ENCODE peak calls at places on chromosomes 6 and 20, in four cellular contexts. R, C, N and V are unnamed samples. For H3K4me1, the result is how much of the 10 kb centered on the place peaks cover.

GRCh38 chr6:36136034-36136433 is 5.7 kb downstream of the MAPK13 start:
- DNase-seq in N (no peak), R (no peak), C (no peak), V (no peak)

GRCh38 chr6:149208071-149208670 is 109.3 kb upstream of the TAB2 start:
- DNase-seq in C (no peak), N (no peak), R (no peak), V (no peak)

GRCh38 chr6:19836799-19837510 is at the start of gene ID4:
- DNase-seq in C (peak), R (peak), N (peak), V (peak)

GRCh38 chr6:3517350-3517749 is 60.5 kb upstream of the SLC22A23 start:
- DNase-seq in C (no peak), R (no peak), N (no peak), V (no peak)

GRCh38 chr6:99467509-99468106 is 42.5 kb upstream of the PNISR start:
- DNase-seq in C (no peak), R (no peak), N (no peak), V (no peak)

GRCh38 chr20:36270744-36271638 is 34.7 kb downstream of the AAR2 start:
- DNase-seq in N (no peak), C (no peak), R (no peak), V (no peak)

GRCh38 chr6:45965787-45966186 is 49.9 kb downstream of the CLIC5 start:
- DNase-seq in C (no peak), N (no peak), R (no peak), V (no peak)

GRCh38 chr6:65566117-65566516 is 140.9 kb downstream of the EYS start:
- DNase-seq in C (no peak), N (no peak), R (no peak), V (no peak)

GRCh38 chr20:62770916-62771315 is 25.4 kb upstream of the MRGBP start:
- DNase-seq in N (no peak), C (peak), R (no peak), V (no peak)

GRCh38 chr6:145814035-145814500 is 527 bp downstream of the FBXO30 start:
- DNase-seq in R (peak), C (peak), N (no peak), V (no peak)

GRCh38 chr20:37407573-37408002 is 61.6 kb downstream of the SRC start:
- DNase-seq in N (no peak), C (peak), R (no peak), V (no peak)
- H3K4me1 ChIP-seq in N (under half), C (under half), R (under half), V (under half)

DNA sequence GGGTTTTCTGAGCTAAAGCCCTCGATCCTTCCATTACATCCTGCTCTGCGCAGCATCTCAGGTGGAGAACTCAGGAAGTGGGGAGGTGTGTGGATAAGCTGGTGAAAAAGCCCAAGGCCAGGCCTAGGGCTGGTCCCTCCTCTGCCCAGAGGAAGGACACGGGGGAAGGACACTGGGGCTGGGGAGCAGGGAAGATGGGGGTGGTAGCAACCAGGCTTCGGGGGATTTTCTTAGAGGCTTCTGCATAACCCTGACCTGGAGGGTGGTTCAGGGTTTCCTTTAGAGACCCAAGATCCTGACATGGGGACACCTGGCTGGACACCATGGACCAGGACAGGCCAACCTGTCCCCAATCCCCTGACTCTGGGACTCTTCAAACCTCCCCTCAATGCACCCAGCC is 37.9 kb downstream of the SUN5 start:
- DNase-seq in N (no peak), C (no peak), R (peak), V (no peak)
- H3K4me1 ChIP-seq in N (under half), C (under half), R (under half), V (under half)

GRCh38 chr6:7910298-7910653 is 312 bp downstream of the TXNDC5 start:
- DNase-seq in N (no peak), R (no peak), C (no peak), V (no peak)

GRCh38 chr6:7909323-7910276 is 988 bp downstream of the TXNDC5 start:
- DNase-seq in R (peak), C (peak), N (no peak), V (peak)

GRCh38 chr6:7912024-7912423 is 1.4 kb upstream of the TXNDC5 start:
- DNase-seq in N (no peak), C (no peak), R (no peak), V (no peak)

GRCh38 chr6:7911345-7911725 is 747 bp upstream of the TXNDC5 start:
- DNase-seq in N (no peak), C (no peak), R (peak), V (no peak)

DNA sequence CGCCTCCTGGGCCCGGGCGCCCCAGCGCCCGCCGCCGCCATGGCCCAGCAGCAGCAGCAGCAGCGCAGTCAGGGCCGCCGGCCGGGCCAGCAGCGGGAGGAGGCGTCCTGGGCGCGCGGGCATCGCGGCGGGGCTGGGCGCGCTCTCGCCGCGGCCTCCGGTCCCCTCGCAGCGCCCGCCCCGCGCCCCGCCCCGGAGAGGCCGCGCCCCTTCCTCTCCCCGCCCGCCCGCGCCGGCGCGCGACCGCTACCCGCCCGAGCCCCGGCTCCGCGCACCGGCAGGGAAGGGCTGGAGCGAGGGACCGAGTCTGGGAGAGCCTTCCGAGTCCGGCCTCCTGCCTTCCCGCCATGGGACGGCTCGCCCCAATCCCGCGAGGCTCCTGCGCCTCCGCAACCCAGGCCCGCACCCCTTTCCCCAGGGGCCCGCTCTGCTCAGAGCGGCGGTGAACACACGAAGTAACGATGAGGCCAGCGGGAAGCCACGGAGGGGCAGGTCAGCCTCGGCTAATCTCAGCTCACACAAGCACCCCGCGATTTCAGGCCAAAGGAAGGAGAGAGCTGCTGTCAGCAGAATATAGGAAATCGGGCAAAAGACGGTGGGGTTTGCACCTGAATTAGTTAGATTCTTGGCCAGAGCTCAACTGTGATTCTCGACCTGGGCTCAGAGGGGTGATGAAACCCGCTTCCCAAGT is at the start of gene TXNDC5:
- DNase-seq in C (peak), R (peak), N (peak), V (peak)
- H3K4me1 ChIP-seq in C (under half), R (under half), N (under half), V (under half)

GRCh38 chr20:32477594-32478512 is 107.3 kb downstream of the NOL4L start:
- DNase-seq in R (peak), C (peak), N (no peak), V (no peak)
- H3K4me1 ChIP-seq in R (half or more), C (under half), N (half or more), V (under half)

GRCh38 chr6:79066330-79066729 is 11.7 kb downstream of the PHIP start:
- DNase-seq in C (no peak), N (no peak), R (no peak), V (no peak)
- H3K4me1 ChIP-seq in C (under half), N (under half), R (under half), V (under half)

DNA sequence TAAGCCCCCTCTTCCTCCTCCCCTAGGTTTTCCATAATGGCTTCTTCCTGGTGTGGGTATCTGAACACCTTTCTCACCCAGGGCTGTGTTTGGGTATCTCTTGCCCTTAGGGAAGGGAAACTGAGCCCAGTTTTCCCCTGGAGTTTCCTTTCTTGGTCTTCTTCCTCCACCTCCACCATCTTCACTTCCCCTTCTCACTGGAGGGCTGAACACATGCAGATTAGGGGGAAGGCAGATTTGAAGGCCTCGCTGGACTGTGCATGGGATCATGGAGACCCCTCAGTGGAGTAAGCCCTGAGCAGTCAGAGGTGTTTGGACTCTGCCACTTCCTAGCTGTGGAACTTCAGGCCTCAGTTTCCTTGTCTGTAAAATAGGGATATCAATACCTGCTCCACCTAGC is 27.8 kb downstream of the FOXP4 start:
- DNase-seq in N (no peak), C (no peak), R (no peak), V (no peak)
- H3K4me1 ChIP-seq in N (under half), C (under half), R (under half), V (under half)

GRCh38 chr6:15421945-15422733 is 176.3 kb downstream of the JARID2 start:
- DNase-seq in N (no peak), R (no peak), C (no peak), V (no peak)

GRCh38 chr6:15417811-15418210 is 171.9 kb downstream of the JARID2 start:
- DNase-seq in R (no peak), C (no peak), N (no peak), V (no peak)

GRCh38 chr6:15416932-15417509 is 171.2 kb downstream of the JARID2 start:
- DNase-seq in R (no peak), N (no peak), C (no peak), V (no peak)

GRCh38 chr6:15420959-15421438 is 175.1 kb downstream of the JARID2 start:
- DNase-seq in R (no peak), N (no peak), C (peak), V (no peak)

DNA sequence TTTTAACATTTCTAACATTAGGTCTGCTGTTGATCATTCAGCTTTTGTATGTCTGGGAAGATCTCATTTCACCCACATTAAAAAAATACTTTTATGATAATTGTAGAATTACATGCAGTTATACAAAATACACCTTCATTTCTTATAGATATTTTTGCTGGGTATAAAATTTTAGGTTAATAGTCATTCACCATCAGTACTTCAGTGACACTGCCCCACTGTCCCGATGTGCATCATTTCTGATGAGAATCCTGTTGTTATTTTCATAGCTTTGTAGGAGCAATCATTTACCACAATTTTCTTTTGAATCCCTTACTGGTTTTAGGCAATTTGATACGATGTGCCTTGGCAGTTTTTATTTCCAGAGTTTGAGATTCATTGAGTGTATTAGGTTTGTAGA is 173.6 kb downstream of the JARID2 start:
- DNase-seq in R (no peak), N (no peak), C (no peak), V (no peak)
- H3K4me1 ChIP-seq in R (under half), N (under half), C (under half), V (under half)

DNA sequence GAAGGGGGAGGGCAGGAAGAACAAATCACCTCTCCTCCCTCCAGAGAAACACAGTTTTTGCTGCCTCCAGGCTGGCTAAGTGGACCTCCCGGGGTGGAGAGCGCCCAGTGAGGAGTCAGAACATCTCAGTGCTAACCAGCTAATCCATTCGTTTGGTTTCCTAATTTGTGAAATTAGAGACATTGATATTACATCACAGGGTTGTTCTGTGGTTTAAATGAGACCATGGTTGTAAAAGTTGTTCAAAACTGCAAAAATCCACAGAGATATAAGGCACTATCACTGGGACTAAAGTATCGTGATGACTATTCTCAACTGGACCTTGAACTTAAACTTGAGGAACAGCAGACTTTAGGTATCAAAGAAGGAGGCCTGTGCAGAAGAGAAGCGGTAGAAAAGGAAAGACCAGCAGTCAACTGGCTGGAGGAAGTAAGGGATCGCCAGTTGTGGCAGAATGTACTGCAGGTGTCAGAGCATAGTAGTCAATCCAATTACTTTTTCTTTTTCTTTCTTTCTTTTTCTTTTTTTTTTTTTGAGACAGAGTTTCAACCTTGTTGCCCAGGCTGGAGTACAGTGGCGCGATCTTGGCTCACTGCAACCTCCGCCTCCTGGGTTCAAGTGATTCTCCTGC is 33.9 kb downstream of the RIPOR2 start:
- DNase-seq in C (no peak), N (no peak), R (no peak), V (no peak)
- H3K4me1 ChIP-seq in C (under half), N (under half), R (under half), V (under half)

GRCh38 chr6:156814036-156814581 is 36.9 kb downstream of the ARID1B start:
- DNase-seq in C (no peak), N (no peak), R (no peak), V (no peak)
- H3K4me1 ChIP-seq in C (under half), N (under half), R (under half), V (under half)